ENCODE peak calls at places on chromosomes 3 and 15, in four cellular contexts. V is HCT116, Y is breast epithelium, K is stomach. G is an unnamed sample.

GRCh38 chr15:85744636-85745422 is 49.9 kb downstream of the KLHL25 start:
- DNase-seq in V (no peak), Y (no peak), K (no peak), G (no peak)

GRCh38 chr15:74179101-74179841 is 5.8 kb downstream of the ISLR start:
- DNase-seq in V (no peak), Y (peak), K (no peak), G (no peak)

GRCh38 chr15:77456746-77457618 is 36.3 kb downstream of the HMG20A start:
- DNase-seq in V (no peak), Y (no peak), K (no peak), G (no peak)

GRCh38 chr3:145807990-145808389 is 353.0 kb downstream of the PLOD2 start:
- DNase-seq in V (no peak), Y (no peak), K (no peak), G (no peak)

GRCh38 chr3:71130516-71131384 is 452.8 kb downstream of the FOXP1 start:
- DNase-seq in V (no peak), Y (no peak), K (peak), G (peak)

GRCh38 chr3:171770689-171771620 is 39.3 kb downstream of the PLD1 start:
- DNase-seq in V (no peak), Y (no peak), K (peak), G (peak)

GRCh38 chr15:66698318-66698961 is 3.6 kb upstream of the SMAD6 start:
- DNase-seq in V (peak), Y (peak), K (peak), G (peak)

GRCh38 chr3:112653209-112653871 is 12.4 kb upstream of the CCDC80 start:
- DNase-seq in V (no peak), Y (no peak), K (no peak), G (no peak)

GRCh38 chr3:147410518-147411234 is 1.5 kb downstream of the ZIC1 start:
- DNase-seq in V (no peak), Y (no peak), K (no peak), G (no peak)

GRCh38 chr15:38690737-38691332 is 126.2 kb upstream of the RASGRP1 start:
- DNase-seq in V (peak), Y (peak), K (peak), G (peak)

GRCh38 chr3:130565224-130565623 is 48.2 kb downstream of the COL6A6 start:
- DNase-seq in V (no peak), Y (no peak), K (no peak), G (no peak)

GRCh38 chr3:47443611-47443995 is 32.1 kb downstream of the SCAP start:
- DNase-seq in V (no peak), Y (no peak), K (peak), G (peak)

GRCh38 chr3:129559565-129560079 is 16.6 kb downstream of the H1-8 start:
- DNase-seq in V (no peak), Y (no peak), K (no peak), G (no peak)

GRCh38 chr15:90153658-90154057 is 47.5 kb upstream of the SEMA4B start:
- DNase-seq in V (no peak), Y (no peak), K (no peak), G (no peak)

GRCh38 chr3:32848215-32848614 is 30.4 kb downstream of the TRIM71 start:
- DNase-seq in V (no peak), Y (no peak), K (no peak), G (no peak)

GRCh38 chr3:39707314-39707909 is 102.0 kb upstream of the MYRIP start:
- DNase-seq in V (peak), Y (no peak), K (no peak), G (peak)

GRCh38 chr15:25465835-25466234 is 27.0 kb upstream of the UBE3A start:
- DNase-seq in V (no peak), Y (peak), K (no peak), G (no peak)

GRCh38 chr3:39651993-39652739 is 157.2 kb upstream of the MYRIP start:
- DNase-seq in V (no peak), Y (no peak), K (no peak), G (no peak)

GRCh38 chr3:28012830-28013229 is 228.6 kb upstream of the CMC1 start:
- DNase-seq in V (no peak), Y (no peak), K (no peak), G (no peak)

GRCh38 chr3:141878812-141879211 is 2.4 kb downstream of the ATP1B3 start:
- DNase-seq in V (no peak), Y (no peak), K (no peak), G (no peak)

GRCh38 chr3:162769559-162769958 is 1273.0 kb downstream of the OTOL1 start:
- DNase-seq in V (no peak), Y (no peak), K (no peak), G (no peak)

GRCh38 chr3:58167431-58168351 is 43.1 kb downstream of the DNASE1L3 start:
- DNase-seq in V (no peak), Y (no peak), K (peak), G (peak)

GRCh38 chr3:178084938-178085816 is 451.1 kb upstream of the KCNMB2 start:
- DNase-seq in V (no peak), Y (peak), K (peak), G (peak)

GRCh38 chr15:92843819-92844218 is 56.3 kb upstream of the CHD2 start:
- DNase-seq in V (no peak), Y (no peak), K (no peak), G (no peak)

GRCh38 chr15:92847841-92848240 is 52.3 kb upstream of the CHD2 start:
- DNase-seq in V (no peak), Y (no peak), K (no peak), G (no peak)

GRCh38 chr15:92846716-92847115 is 53.4 kb upstream of the CHD2 start:
- DNase-seq in V (no peak), Y (no peak), K (no peak), G (no peak)

GRCh38 chr15:92843326-92843725 is 56.8 kb upstream of the CHD2 start:
- DNase-seq in V (no peak), Y (no peak), K (no peak), G (no peak)

GRCh38 chr15:92845109-92845508 is 55.0 kb upstream of the CHD2 start:
- DNase-seq in V (no peak), Y (no peak), K (no peak), G (peak)
- TF ChIP-seq POLR2AphosphoS5 in V (no peak), Y (no peak), K (peak), G (peak)

DNA sequence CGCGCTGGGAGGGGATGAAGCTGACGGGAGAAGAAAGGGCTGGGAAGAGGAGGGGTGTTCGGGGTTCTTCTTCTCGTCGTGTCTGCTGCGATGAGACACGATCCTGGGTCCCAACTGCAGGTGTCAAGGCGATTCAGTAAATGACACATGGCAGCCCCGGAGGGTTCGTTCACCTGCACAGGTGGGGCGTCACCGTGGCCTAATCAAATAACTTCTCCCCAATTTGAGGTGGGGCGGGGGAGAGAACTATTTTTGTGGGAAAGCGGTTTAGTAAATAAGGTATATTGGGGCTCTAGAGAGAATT is 561 bp upstream of the FAM81A start:
- DNase-seq in V (no peak), Y (no peak), K (no peak), G (no peak)
- TF ChIP-seq POLR2AphosphoS5 in V (no peak), Y (no peak), K (no peak), G (no peak)

GRCh38 chr3:53774414-53774813 is 71.8 kb downstream of the CHDH start:
- DNase-seq in V (no peak), Y (no peak), K (no peak), G (no peak)

GRCh38 chr3:53773586-53774368 is 72.4 kb downstream of the CHDH start:
- DNase-seq in V (no peak), Y (no peak), K (no peak), G (peak)

GRCh38 chr3:53776494-53777101 is 69.6 kb downstream of the CHDH start:
- DNase-seq in V (no peak), Y (no peak), K (no peak), G (no peak)

GRCh38 chr3:53775834-53776251 is 70.4 kb downstream of the CHDH start:
- DNase-seq in V (no peak), Y (no peak), K (no peak), G (no peak)

DNA sequence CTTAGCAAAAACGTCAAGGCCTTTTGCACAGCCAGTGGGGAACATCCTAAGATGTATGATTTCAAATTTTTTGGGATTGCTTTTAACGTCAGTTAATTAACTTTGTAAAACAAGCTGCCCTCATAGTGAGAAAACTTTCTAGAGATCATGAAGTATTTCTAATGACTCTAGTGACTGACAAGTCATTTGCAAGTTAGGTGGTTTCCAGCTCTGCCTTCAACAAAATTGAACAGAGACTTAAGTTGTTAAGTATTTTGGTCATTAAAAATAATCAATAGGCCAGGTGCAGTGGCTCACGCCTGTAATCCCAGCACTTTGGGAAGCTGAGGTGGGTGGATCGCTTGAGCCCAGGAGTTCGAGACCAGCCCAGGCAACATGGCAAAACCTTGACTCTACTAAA is 71.2 kb downstream of the CHDH start:
- DNase-seq in V (no peak), Y (no peak), K (no peak), G (no peak)
- TF ChIP-seq POLR2AphosphoS5 in V (no peak), Y (no peak), K (no peak), G (no peak)

GRCh38 chr3:195240171-195240701 is 30.7 kb downstream of the XXYLT1 start:
- DNase-seq in V (no peak), Y (peak), K (no peak), G (no peak)
- TF ChIP-seq POLR2AphosphoS5 in V (no peak), Y (no peak), K (no peak), G (no peak)

GRCh38 chr15:37112171-37112570 is 11.8 kb upstream of the MEIS2 start:
- DNase-seq in V (no peak), Y (no peak), K (no peak), G (no peak)

GRCh38 chr15:37109952-37110630 is 9.7 kb upstream of the MEIS2 start:
- DNase-seq in V (no peak), Y (no peak), K (no peak), G (no peak)

GRCh38 chr15:37111427-37111717 is 11.0 kb upstream of the MEIS2 start:
- DNase-seq in V (no peak), Y (no peak), K (no peak), G (no peak)

GRCh38 chr15:37115538-37115937 is 15.2 kb upstream of the MEIS2 start:
- DNase-seq in V (no peak), Y (no peak), K (no peak), G (no peak)

DNA sequence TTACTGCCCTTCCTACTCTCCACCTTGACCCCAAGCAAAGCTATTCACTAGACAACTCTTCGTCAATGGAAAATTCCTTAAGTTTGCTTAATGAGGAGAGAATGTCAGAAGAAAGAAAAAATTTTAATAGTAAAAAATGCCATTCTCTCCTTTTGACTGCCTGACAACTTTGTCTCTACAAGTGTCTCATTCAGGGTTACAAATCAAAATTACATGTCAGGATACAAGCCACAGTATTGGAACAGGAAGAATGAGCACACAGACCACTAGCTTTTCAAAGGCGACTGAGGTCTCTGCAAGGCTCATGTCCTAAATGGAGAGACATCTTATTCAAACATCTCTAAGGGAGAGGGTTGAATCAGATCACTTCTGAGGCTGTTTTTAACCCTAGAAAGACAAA is 12.6 kb upstream of the MEIS2 start:
- DNase-seq in V (no peak), Y (no peak), K (no peak), G (no peak)
- TF ChIP-seq POLR2AphosphoS5 in V (no peak), Y (no peak), K (no peak), G (no peak)

DNA sequence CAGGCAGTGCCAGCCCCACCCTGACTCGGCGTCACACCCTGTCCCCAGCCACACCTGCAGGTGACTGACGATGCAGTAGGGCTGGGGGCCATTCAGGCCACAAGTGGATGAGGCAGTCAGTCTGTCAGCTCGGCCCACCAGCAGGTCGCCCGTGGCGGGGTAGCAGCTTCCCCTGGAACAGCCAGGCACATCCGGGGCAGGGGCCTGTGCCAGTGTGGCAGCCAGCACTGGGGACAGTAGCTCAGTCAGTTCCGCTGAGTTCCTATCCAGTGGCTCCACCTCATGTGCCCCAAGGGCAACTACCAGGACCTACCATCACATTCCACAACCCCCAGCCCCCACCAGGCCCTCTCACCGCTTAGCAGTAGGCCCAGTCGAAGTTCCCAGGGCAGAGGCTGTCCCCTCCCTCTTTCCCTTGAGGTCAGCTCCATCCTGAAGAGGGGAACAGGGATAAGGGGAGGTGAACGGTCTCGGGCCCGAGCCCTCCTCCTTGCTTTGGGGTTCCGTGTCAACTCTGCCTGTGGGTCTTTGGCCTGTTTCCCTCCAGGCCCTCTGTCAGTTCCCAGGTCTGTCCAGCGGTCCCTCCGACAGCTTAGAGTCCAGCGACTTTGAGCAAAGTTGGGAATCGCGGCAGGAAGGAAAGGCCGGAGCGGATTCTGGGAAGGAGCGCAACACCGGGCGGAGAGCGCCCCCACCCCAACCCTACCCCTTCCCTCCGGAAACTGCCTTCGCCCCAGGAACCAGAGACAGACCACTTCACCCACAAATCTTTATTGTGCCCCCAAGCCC is at the start of gene LAMB2:
- DNase-seq in V (peak), Y (peak), K (peak), G (peak)
- TF ChIP-seq POLR2AphosphoS5 in V (peak), Y (peak), K (peak), G (peak)

DNA sequence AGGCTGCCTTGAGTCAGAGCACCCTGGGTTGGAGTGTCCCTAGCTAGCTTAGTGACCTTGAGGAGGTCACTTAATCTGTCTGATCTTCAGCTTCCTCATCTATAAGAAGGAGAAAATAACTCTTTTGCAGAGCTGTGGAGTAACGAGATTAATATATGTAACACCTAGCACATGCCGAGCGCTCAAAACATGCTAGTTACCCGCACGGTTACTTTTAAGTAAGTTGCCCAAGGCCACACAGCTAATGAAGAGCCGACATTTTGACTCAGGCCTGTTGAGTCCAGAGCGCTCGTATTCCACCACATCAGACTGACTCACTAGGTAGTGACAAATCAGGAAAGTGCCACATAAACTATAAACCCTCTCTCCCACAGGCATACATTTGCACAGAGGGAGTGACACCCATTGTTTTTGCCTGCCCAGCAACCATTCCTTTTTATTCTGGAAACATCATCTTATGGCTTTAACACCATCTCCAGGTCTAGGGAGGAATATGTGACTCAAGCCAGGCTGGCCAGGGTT is 42.4 kb downstream of the BHLHE40 start:
- DNase-seq in V (peak), Y (no peak), K (no peak), G (no peak)
- TF ChIP-seq POLR2AphosphoS5 in V (peak), Y (no peak), K (no peak), G (no peak)

DNA sequence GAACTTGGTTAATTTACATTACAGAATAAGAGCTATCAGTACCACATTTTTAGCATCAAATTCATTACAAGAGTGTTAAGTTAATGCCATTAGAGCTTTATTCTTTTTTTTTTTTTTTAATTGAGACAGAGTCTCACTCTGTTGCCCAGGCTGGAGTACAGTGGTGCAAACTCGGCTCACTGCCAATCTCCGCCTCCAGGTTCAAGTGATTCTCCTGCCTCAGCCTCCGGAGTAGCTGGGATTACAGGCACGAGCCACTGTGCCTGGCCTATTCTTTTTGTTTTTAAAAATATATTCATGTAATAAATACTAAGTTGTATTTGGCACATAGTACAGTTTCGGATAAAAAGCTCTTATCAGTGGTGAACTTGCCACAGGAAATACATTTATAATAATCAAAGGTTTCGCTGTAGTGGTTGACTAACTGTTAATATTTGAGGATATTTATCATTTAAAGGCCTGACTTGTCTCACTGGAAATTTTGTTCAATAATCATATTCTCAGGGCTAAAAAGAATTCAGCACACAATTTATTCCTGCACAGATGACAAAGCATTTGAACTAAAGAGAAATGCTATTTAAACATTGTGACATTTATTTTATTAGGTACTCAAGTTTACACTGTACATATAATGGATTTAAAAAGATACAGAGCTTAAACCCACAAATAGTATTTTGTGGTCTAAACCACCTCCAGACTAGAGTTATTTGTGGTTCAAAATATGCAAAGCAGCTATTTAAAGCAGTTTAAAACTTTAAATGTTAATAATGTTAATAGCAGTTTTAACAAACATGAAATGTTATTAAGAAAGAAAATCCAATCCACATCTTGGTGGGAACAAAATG is 6.1 kb upstream of the LEKR1 start:
- DNase-seq in V (no peak), Y (no peak), K (no peak), G (no peak)
- TF ChIP-seq POLR2AphosphoS5 in V (no peak), Y (no peak), K (no peak), G (no peak)

G was measured in prostate gland.